ENCODE peak calls at places on chromosomes 11 and 22, in ten cellular contexts. J is AG09319; W is endodermal cell; E is stimulated activated CD8-positive, alpha-beta memory T cell treated with anti-CD3 and anti-CD28 coated beads, Interleukin-2, amount 100 ng/mL, for 1 hour; G is HEK293T; H is iPS DF 6.9; X is EH; R is activated naive CD4-positive, alpha-beta T cell treated with anti-CD3 and anti-CD28 coated beads for 36 hours; F is stimulated activated CD4-positive, alpha-beta T cell treated with anti-CD3 and anti-CD28 coated beads, Interleukin-12 subunit alpha, Interleukin-12 subunit beta, amount 100 ng/mL, for 48 hours; Z is skeletal muscle cell. I is an unnamed sample.
A peak's percentile ranks its signal among the peaks of the same experiment; 100 is the strongest.

GRCh38 chr11:4615856-4616444 is 7.9 kb upstream of the TRIM68 start:
- DNase-seq in J (no peak), W (no peak), E (no peak), G (no peak), H (no peak), X (no peak), R (no peak), F (no peak), Z (no peak), I (no peak)

GRCh38 chr22:46984751-46985506 is 222.5 kb downstream of the TBC1D22A start:
- DNase-seq in J (no peak), W (no peak), E (no peak), G (no peak), H (no peak), X (peak; percentile 81), R (no peak), F (no peak), Z (peak; percentile 11), I (peak; percentile 54)

GRCh38 chr11:46710821-46711269 is 8.2 kb upstream of the F2 start:
- DNase-seq in J (peak; percentile 74), W (no peak), E (no peak), G (no peak), H (no peak), X (peak; percentile 95), R (no peak), F (no peak), Z (peak; percentile 85), I (peak; percentile 93)

GRCh38 chr11:83007909-83008580 is 63.7 kb downstream of the RAB30 start:
- DNase-seq in J (no peak), W (peak; percentile 68), E (no peak), G (peak; percentile 19), H (no peak), X (no peak), R (no peak), F (no peak), Z (no peak), I (peak; percentile 59)

GRCh38 chr22:26887456-26887855 is 230.1 kb downstream of the MIAT start:
- DNase-seq in J (peak; percentile 67), W (no peak), E (no peak), G (no peak), H (no peak), X (peak; percentile 95), R (no peak), F (no peak), Z (peak; percentile 62), I (peak; percentile 78)

GRCh38 chr22:47408409-47408808 is 646.0 kb downstream of the TBC1D22A start:
- DNase-seq in J (no peak), W (no peak), E (no peak), G (no peak), H (no peak), X (no peak), R (no peak), F (no peak), Z (no peak), I (no peak)

GRCh38 chr11:133906241-133906640 is 50.5 kb downstream of the IGSF9B start:
- DNase-seq in J (no peak), W (no peak), E (no peak), G (no peak), H (no peak), X (no peak), R (no peak), F (no peak), Z (no peak), I (no peak)

GRCh38 chr11:130001491-130002351 is 914 bp downstream of the PRDM10 start:
- DNase-seq in J (no peak), W (peak; percentile 76), E (no peak), G (peak; percentile 30), H (no peak), X (peak; percentile 35), R (peak; percentile 39), F (peak; percentile 8), Z (no peak), I (peak; percentile 29)

GRCh38 chr22:49197500-49197899 is 630.2 kb downstream of the BRD1 start:
- DNase-seq in J (no peak), W (peak; percentile 76), E (no peak), G (no peak), H (no peak), X (no peak), R (no peak), F (no peak), Z (no peak), I (no peak)

GRCh38 chr11:79243412-79244174 is 197.2 kb downstream of the TENM4 start:
- DNase-seq in J (no peak), W (no peak), E (no peak), G (no peak), H (no peak), X (no peak), R (no peak), F (no peak), Z (no peak), I (no peak)

GRCh38 chr22:30701872-30702271 is 7.2 kb downstream of the OSBP2 start:
- DNase-seq in J (no peak), W (no peak), E (no peak), G (no peak), H (no peak), X (peak; percentile 62), R (no peak), F (no peak), Z (no peak), I (no peak)

GRCh38 chr22:35549338-35549737 is 8.7 kb downstream of the RASD2 start:
- DNase-seq in J (no peak), W (no peak), E (no peak), G (no peak), H (no peak), X (no peak), R (no peak), F (no peak), Z (no peak), I (no peak)

GRCh38 chr11:2528301-2529050 is 83.7 kb downstream of the KCNQ1 start:
- DNase-seq in J (no peak), W (peak; percentile 35), E (no peak), G (no peak), H (no peak), X (no peak), R (peak; percentile 4), F (no peak), Z (no peak), I (no peak)

GRCh38 chr11:926341-926916 is 759 bp downstream of the AP2A2 start:
- DNase-seq in J (no peak), W (peak; percentile 58), E (no peak), G (peak; percentile 57), H (no peak), X (peak; percentile 83), R (no peak), F (no peak), Z (no peak), I (peak; percentile 58)

GRCh38 chr22:39598017-39598965 is 27.7 kb downstream of the CACNA1I start:
- DNase-seq in J (no peak), W (peak; percentile 98), E (peak; percentile 39), G (peak; percentile 79), H (peak; percentile 64), X (no peak), R (peak; percentile 92), F (peak; percentile 80), Z (no peak), I (peak; percentile 64)

GRCh38 chr11:59802639-59803176 is 7.9 kb downstream of the MRPL16 start:
- DNase-seq in J (no peak), W (no peak), E (peak; percentile 19), G (peak; percentile 33), H (no peak), X (peak; percentile 64), R (peak; percentile 53), F (peak; percentile 65), Z (no peak), I (peak; percentile 55)

I was measured in cardiac muscle cell.